ENCODE peak calls at places on chromosome 7, in six cellular contexts. E is A549, J is HCT116, T is SK-N-SH, Y is GM12878, Q is Panc1. I is an unnamed sample.

GRCh38 chr7:153245809-153246208 is 486.3 kb downstream of the ACTR3B start:
- DNase-seq in T (no peak), Q (no peak), E (no peak), J (no peak), Y (no peak), I (no peak)

GRCh38 chr7:158737064-158737695 is 32.6 kb upstream of the NCAPG2 start:
- DNase-seq in T (no peak), Y (no peak), J (no peak), E (no peak), Q (no peak), I (no peak)

GRCh38 chr7:90320801-90321494 is at the start of gene FAM237B:
- DNase-seq in E (peak; percentile 21), J (no peak), Y (no peak), T (peak; percentile 84), Q (no peak), I (peak; percentile 56)

GRCh38 chr7:107450970-107451369 is 18.9 kb upstream of the GPR22 start:
- DNase-seq in E (no peak), Q (no peak), Y (no peak), T (peak; percentile 20), J (no peak), I (no peak)

GRCh38 chr7:67716729-67717128 is 720.1 kb downstream of the TYW1 start:
- DNase-seq in E (no peak), T (no peak), Y (no peak), Q (no peak), J (no peak), I (no peak)

GRCh38 chr7:25632616-25633015 is 404.3 kb upstream of the NPVF start:
- DNase-seq in Q (no peak), T (no peak), J (no peak), E (no peak), Y (no peak), I (no peak)

GRCh38 chr7:37495574-37496184 is 47.0 kb upstream of the ELMO1 start:
- DNase-seq in Q (peak; percentile 12), T (peak; percentile 63), J (no peak), Y (no peak), E (peak; percentile 13), I (peak; percentile 63)

GRCh38 chr7:112649560-112649959 is 140.6 kb downstream of the TMEM168 start:
- DNase-seq in Y (no peak), T (no peak), J (no peak), E (no peak), Q (no peak), I (no peak)

GRCh38 chr7:117020605-117021002 is 67.3 kb downstream of the ST7 start:
- DNase-seq in Y (no peak), E (no peak), T (no peak), Q (no peak), J (no peak), I (peak; percentile 5)

GRCh38 chr7:47435889-47436312 is 146.0 kb downstream of the TNS3 start:
- DNase-seq in Q (peak; percentile 65), E (peak; percentile 62), J (peak; percentile 70), T (peak; percentile 79), Y (no peak), I (peak; percentile 69)

GRCh38 chr7:19665399-19666008 is 43.3 kb downstream of the POLR1F start:
- DNase-seq in T (peak; percentile 39), Y (no peak), J (peak; percentile 12), E (peak; percentile 28), Q (no peak), I (peak; percentile 51)

GRCh38 chr7:44646176-44646920 is 39.9 kb downstream of the OGDH start:
- DNase-seq in Q (no peak), Y (no peak), E (no peak), T (no peak), J (no peak), I (no peak)

GRCh38 chr7:3095046-3095445 is 51.4 kb upstream of the CARD11 start:
- DNase-seq in Q (no peak), J (no peak), T (no peak), Y (no peak), E (no peak), I (no peak)

GRCh38 chr7:94444808-94445207 is 50.1 kb downstream of the COL1A2 start:
- DNase-seq in J (no peak), E (no peak), T (no peak), Q (no peak), Y (no peak), I (no peak)

GRCh38 chr7:81161459-81162075 is 242.7 kb upstream of the SEMA3C start:
- DNase-seq in E (peak; percentile 71), J (peak; percentile 75), Q (no peak), Y (no peak), T (no peak), I (no peak)

GRCh38 chr7:132084776-132085388 is 491.4 kb downstream of the PLXNA4 start:
- DNase-seq in Y (no peak), J (peak; percentile 19), Q (no peak), E (no peak), T (no peak), I (peak; percentile 50)

GRCh38 chr7:14377646-14378266 is 388.3 kb upstream of the ETV1 start:
- DNase-seq in J (no peak), T (no peak), Q (no peak), Y (no peak), E (no peak), I (no peak)

GRCh38 chr7:13262929-13263530 is 575.6 kb downstream of the ARL4A start:
- DNase-seq in Q (no peak), E (peak; percentile 13), T (peak; percentile 5), J (peak; percentile 26), Y (no peak), I (peak; percentile 51)

GRCh38 chr7:133183042-133183441 is 69.8 kb upstream of the EXOC4 start:
- DNase-seq in E (no peak), J (no peak), Q (no peak), Y (no peak), T (no peak), I (no peak)

GRCh38 chr7:159237022-159237421 is 92.4 kb upstream of the VIPR2 start:
- DNase-seq in E (no peak), Q (no peak), T (no peak), J (no peak), Y (no peak), I (no peak)

GRCh38 chr7:1065263-1066260 is 21.2 kb downstream of the GPR146 start:
- DNase-seq in T (peak; percentile 99), Y (no peak), J (no peak), Q (no peak), E (peak; percentile 95), I (peak; percentile 94)

GRCh38 chr7:157497744-157498541 is 161.1 kb downstream of the DNAJB6 start:
- DNase-seq in Q (no peak), J (no peak), T (no peak), E (no peak), Y (no peak), I (no peak)

GRCh38 chr7:2870471-2870941 is 26.4 kb upstream of the GNA12 start:
- DNase-seq in Q (no peak), Y (no peak), T (peak; percentile 29), E (no peak), J (peak; percentile 39), I (peak; percentile 59)

GRCh38 chr7:155717010-155717744 is 72.7 kb downstream of the RBM33 start:
- DNase-seq in E (no peak), Y (no peak), J (no peak), T (no peak), Q (no peak), I (no peak)

GRCh38 chr7:2120251-2120660 is 112.5 kb downstream of the MAD1L1 start:
- DNase-seq in J (no peak), Q (no peak), Y (no peak), T (no peak), E (no peak), I (no peak)

GRCh38 chr7:130890176-130891020 is 156.4 kb upstream of the KLF14 start:
- DNase-seq in T (no peak), E (no peak), J (no peak), Y (no peak), Q (no peak), I (no peak)

DNA sequence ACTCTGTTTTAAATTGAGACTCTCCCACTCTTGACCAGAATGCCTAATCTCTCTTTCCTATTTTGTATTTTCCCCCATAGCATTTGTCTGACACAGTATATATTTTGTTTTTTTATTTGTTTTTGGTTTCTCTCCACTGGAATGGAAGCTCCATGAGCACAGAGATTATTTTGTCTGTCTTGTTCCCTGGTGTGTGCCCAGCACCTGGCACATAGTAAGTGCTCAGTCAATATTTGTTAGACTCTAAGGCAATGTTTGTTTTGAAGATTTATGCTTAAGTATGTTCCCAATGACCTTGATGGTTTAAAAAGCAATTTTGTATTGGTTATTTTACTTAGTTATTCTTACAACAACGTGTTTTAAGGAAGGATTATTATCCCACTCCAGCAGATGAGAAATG is 201.8 kb downstream of the DYNC1I1 start:
- DNase-seq in T (no peak), Q (no peak), J (no peak), Y (no peak), E (no peak), I (no peak)
- H3K4me1 ChIP-seq in T (no peaks in the 10 kb centered on the region), Q (no peaks in the 10 kb centered on the region), J (no peaks in the 10 kb centered on the region), Y (no peaks in the 10 kb centered on the region), E (no peaks in the 10 kb centered on the region), I (no peaks in the 10 kb centered on the region)

DNA sequence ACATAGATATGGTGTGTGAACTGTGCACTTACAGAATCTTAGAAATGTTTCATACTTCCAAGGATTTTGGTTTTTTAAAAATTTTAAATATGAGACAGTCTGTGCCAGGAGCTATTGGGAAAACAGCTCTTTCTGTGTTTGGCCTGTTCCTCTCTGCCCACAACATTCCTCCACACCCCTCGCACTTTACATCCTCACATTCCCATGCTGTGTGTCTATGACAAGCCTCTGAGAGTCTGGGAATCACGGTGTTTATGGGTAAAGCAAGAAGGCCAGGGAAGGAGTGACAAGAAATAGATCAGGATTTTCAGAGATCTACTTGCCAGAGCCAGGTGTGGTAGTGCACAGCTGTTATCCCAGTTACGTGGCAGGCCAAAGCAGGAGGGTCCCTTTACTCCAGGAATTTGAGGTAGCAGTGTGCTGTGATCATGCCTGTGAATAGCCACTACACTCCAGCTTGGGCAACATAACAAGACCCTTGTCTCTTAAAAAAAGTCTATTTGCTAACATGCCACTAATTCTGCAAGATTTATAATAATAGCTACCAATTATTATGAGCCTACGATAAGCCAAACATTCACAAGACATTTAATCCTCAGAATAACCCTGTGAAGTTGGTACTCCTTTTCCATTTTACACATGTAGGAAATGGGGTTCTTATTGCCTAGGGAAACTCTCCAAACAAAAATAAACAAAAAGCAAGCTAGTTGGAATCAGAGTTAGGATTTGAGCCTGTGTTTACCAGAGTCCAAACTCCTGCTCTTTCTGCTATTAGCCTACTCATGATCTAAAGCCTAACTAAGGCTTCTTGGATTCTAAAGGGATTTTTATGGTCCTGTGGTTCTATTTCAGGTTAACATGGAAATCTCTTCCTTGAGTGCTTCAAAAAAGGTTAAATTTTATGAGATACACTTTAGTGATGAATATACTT is 168.3 kb upstream of the SP8 start:
- DNase-seq in Y (no peak), J (no peak), E (no peak), Q (no peak), T (no peak), I (peak; percentile 50)
- TF ChIP-seq REST in Y (no peak), J (no peak), E (no peak), Q (no peak), T (no peak), I (no peak)

DNA sequence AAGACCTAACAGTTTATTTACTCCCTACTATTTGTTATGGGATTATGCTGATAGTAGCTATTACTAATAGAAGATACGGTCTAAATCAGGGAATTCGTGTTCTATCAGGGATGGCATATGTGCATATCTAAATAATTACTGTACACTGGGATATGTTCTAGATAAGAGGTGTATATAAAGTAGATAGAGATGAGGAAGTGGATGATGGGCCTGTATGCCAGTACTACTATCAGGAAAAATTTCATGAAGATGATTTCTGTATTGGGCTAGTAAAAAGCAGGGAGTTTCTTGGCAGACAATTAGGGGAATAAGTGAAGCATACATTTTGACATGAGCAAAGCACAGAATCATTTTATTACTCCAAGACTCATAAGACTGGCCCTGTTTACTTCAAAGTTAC is 26.2 kb downstream of the PTPN12 start:
- DNase-seq in T (no peak), Y (no peak), Q (no peak), J (no peak), E (no peak), I (no peak)
- H3K4me1 ChIP-seq in T (peaks cover 6% of the 10 kb centered on the region), Y (peaks cover 10% of the 10 kb centered on the region), Q (peaks cover 5% of the 10 kb centered on the region), J (no peaks in the 10 kb centered on the region), E (peaks cover 81% of the 10 kb centered on the region), I (peaks cover 35% of the 10 kb centered on the region)

GRCh38 chr7:138459300-138460175 is 521 bp upstream of the TRIM24 start:
- DNase-seq in E (peak; percentile 97), Y (peak; percentile 92), Q (peak; percentile 97), T (no peak), J (peak; percentile 96), I (peak; percentile 99)
- TF ChIP-seq REST in E (peak; percentile 71), Y (no peak), Q (no peak), T (no peak), J (no peak), I (no peak)